ENCODE peak calls at places on chromosomes 16 and 17, in seven cellular contexts. H, A, R, O, J, L and E are unnamed samples.

GRCh38 chr17:80892900-80893603 is 98.6 kb upstream of the CHMP6 start:
- DNase-seq in H (no peak), A (peak), R (no peak), O (no peak), J (peak), L (peak), E (peak)

GRCh38 chr17:66717680-66718079 is 117.2 kb upstream of the CACNG5 start:
- DNase-seq in H (no peak), A (no peak), R (no peak), O (no peak), J (peak), L (no peak), E (peak)

GRCh38 chr17:77471984-77472836 is 331.4 kb downstream of the SEC14L1 start:
- DNase-seq in H (no peak), A (no peak), R (no peak), O (no peak), J (peak), L (no peak), E (peak)

GRCh38 chr16:17962726-17963125 is 373.8 kb downstream of the NPIPA8 start:
- DNase-seq in H (no peak), A (no peak), R (no peak), O (no peak), J (no peak), L (no peak), E (no peak)

GRCh38 chr17:3511841-3512511 is 36.2 kb downstream of the ASPA start:
- DNase-seq in H (no peak), A (no peak), R (no peak), O (no peak), J (no peak), L (no peak), E (no peak)

GRCh38 chr17:48840441-48840840 is 9.6 kb downstream of the CALCOCO2 start:
- DNase-seq in H (no peak), A (no peak), R (no peak), O (no peak), J (no peak), L (no peak), E (no peak)

GRCh38 chr17:32485261-32485955 is 1.4 kb upstream of the CDK5R1 start:
- DNase-seq in H (no peak), A (no peak), R (no peak), O (no peak), J (no peak), L (no peak), E (no peak)

GRCh38 chr16:2040031-2040430 is 7.6 kb downstream of the NTHL1 start:
- DNase-seq in H (no peak), A (no peak), R (no peak), O (no peak), J (no peak), L (no peak), E (no peak)

GRCh38 chr17:49513044-49513395 is 17.9 kb downstream of the NGFR start:
- DNase-seq in H (no peak), A (no peak), R (no peak), O (no peak), J (no peak), L (no peak), E (no peak)

GRCh38 chr17:10618202-10618635 is 38.9 kb downstream of the MYH3 start:
- DNase-seq in H (peak), A (peak), R (peak), O (peak), J (peak), L (peak), E (peak)

GRCh38 chr17:61486135-61487120 is 34.2 kb downstream of the TBX4 start:
- DNase-seq in H (peak), A (no peak), R (no peak), O (no peak), J (no peak), L (no peak), E (no peak)

GRCh38 chr16:75333770-75334169 is 82.3 kb upstream of the BCAR1 start:
- DNase-seq in H (no peak), A (no peak), R (no peak), O (no peak), J (no peak), L (no peak), E (no peak)

GRCh38 chr16:68091604-68092261 is 6.6 kb downstream of the NFATC3 start:
- DNase-seq in H (no peak), A (no peak), R (no peak), O (no peak), J (peak), L (no peak), E (peak)

GRCh38 chr16:80526418-80527061 is 14.3 kb upstream of the DYNLRB2 start:
- DNase-seq in H (peak), A (peak), R (no peak), O (no peak), J (peak), L (peak), E (peak)

GRCh38 chr17:49822829-49823228 is 25.0 kb downstream of the TAC4 start:
- DNase-seq in H (no peak), A (no peak), R (no peak), O (no peak), J (peak), L (peak), E (peak)

GRCh38 chr16:26987631-26988030 is 79.1 kb upstream of the C16orf82 start:
- DNase-seq in H (no peak), A (no peak), R (no peak), O (no peak), J (no peak), L (no peak), E (no peak)

GRCh38 chr16:10081201-10081940 is 100.9 kb downstream of the GRIN2A start:
- DNase-seq in H (no peak), A (no peak), R (no peak), O (no peak), J (no peak), L (no peak), E (no peak)

GRCh38 chr17:76263896-76264295 is 1.3 kb upstream of the UBALD2 start:
- DNase-seq in H (no peak), A (no peak), R (no peak), O (no peak), J (no peak), L (no peak), E (no peak)

GRCh38 chr17:2138318-2138717 is 83.4 kb downstream of the HIC1 start:
- DNase-seq in H (no peak), A (no peak), R (no peak), O (no peak), J (no peak), L (no peak), E (no peak)

GRCh38 chr16:15440852-15441251 is 6.5 kb downstream of the BMERB1 start:
- DNase-seq in H (no peak), A (no peak), R (no peak), O (no peak), J (peak), L (no peak), E (peak)

GRCh38 chr16:87243383-87243964 is 73.7 kb downstream of the C16orf95 start:
- DNase-seq in H (no peak), A (no peak), R (no peak), O (no peak), J (no peak), L (no peak), E (no peak)

GRCh38 chr17:39576187-39576586 is 31.5 kb downstream of the NEUROD2 start:
- DNase-seq in H (peak), A (no peak), R (no peak), O (no peak), J (no peak), L (no peak), E (peak)

GRCh38 chr17:28960256-28961106 is 9.2 kb upstream of the PHF12 start:
- DNase-seq in H (no peak), A (no peak), R (no peak), O (no peak), J (no peak), L (no peak), E (no peak)

GRCh38 chr16:58679763-58680162 is 4.8 kb downstream of the SLC38A7 start:
- DNase-seq in H (no peak), A (no peak), R (no peak), O (no peak), J (no peak), L (no peak), E (no peak)

GRCh38 chr16:49854227-49855203 is 1.4 kb downstream of the ZNF423 start:
- DNase-seq in H (peak), A (no peak), R (no peak), O (no peak), J (no peak), L (no peak), E (no peak)

GRCh38 chr16:85479972-85480726 is 133.0 kb upstream of the GSE1 start:
- DNase-seq in H (peak), A (no peak), R (no peak), O (no peak), J (no peak), L (no peak), E (peak)